ENCODE peak calls at places on chromosomes 3 and 15, in six cellular contexts. P is NB4; D is psoas muscle; M is NCI-H1092 treated with DMSO at 0.1 percent for 48 hours; H is BE2C; U is stimulated activated CD4-positive, alpha-beta T cell treated with anti-CD3 and anti-CD28 coated beads, Interleukin-1b, Interleukin-23, amount 100 ng/mL, for 48 hours. Y is an unnamed sample.

GRCh38 chr15:77111813-77112212 is 40.9 kb upstream of the TSPAN3 start:
- DNase-seq in P (no peak), D (no peak), M (no peak), H (no peak), U (no peak), Y (no peak)

GRCh38 chr3:133570937-133571320 is 2.6 kb upstream of the CDV3 start:
- DNase-seq in P (no peak), D (no peak), M (no peak), H (no peak), U (no peak), Y (no peak)

GRCh38 chr3:81778678-81779182 is 17.3 kb upstream of the GBE1 start:
- DNase-seq in P (no peak), D (no peak), M (no peak), H (no peak), U (no peak), Y (no peak)

GRCh38 chr15:67126551-67127333 is 61.3 kb downstream of the SMAD3 start:
- DNase-seq in P (no peak), D (no peak), M (peak), H (no peak), U (no peak), Y (no peak)

GRCh38 chr15:81380668-81381067 is 6.7 kb upstream of the TMC3 start:
- DNase-seq in P (no peak), D (no peak), M (no peak), H (no peak), U (no peak), Y (no peak)

GRCh38 chr15:68032672-68033071 is 21.4 kb upstream of the PIAS1 start:
- DNase-seq in P (peak), D (no peak), M (no peak), H (no peak), U (no peak), Y (no peak)

GRCh38 chr15:41323611-41324010 is 8.8 kb downstream of the OIP5 start:
- DNase-seq in P (no peak), D (no peak), M (no peak), H (no peak), U (no peak), Y (no peak)

GRCh38 chr3:128804817-128805166 is 74.6 kb upstream of the ACAD9 start:
- DNase-seq in P (no peak), D (no peak), M (no peak), H (no peak), U (no peak), Y (no peak)

GRCh38 chr3:127751782-127752181 is 70.5 kb downstream of the MGLL start:
- DNase-seq in P (no peak), D (no peak), M (no peak), H (no peak), U (no peak), Y (no peak)

GRCh38 chr3:143337387-143337786 is 217.8 kb downstream of the CHST2 start:
- DNase-seq in P (no peak), D (no peak), M (no peak), H (peak), U (no peak), Y (no peak)